ENCODE peak calls at places on chromosomes 3 and 15, in eight cellular contexts. A is neural progenitor cell, R is HCT116, M is adipocyte, V is GM23248, Y is fibroblast of lung, J is SK-N-SH, B is mesenchymal stem cell. F is an unnamed sample.

GRCh38 chr15:78951841-78952238 is 7.0 kb upstream of the CTSH start:
- DNase-seq in A (no peak), R (no peak), M (no peak), V (no peak), Y (peak; percentile 57), J (no peak), B (peak; percentile 26), F (no peak)

GRCh38 chr15:90869601-90870353 is 1.4 kb downstream of the FURIN start:
- DNase-seq in A (peak; percentile 61), R (peak; percentile 85), M (peak; percentile 85), V (peak; percentile 85), Y (peak; percentile 95), J (no peak), B (peak; percentile 96), F (peak; percentile 91)

GRCh38 chr3:114058646-114059045 is 2.1 kb downstream of the QTRT2 start:
- DNase-seq in A (no peak), R (no peak), M (no peak), V (no peak), Y (no peak), J (no peak), B (no peak), F (no peak)

GRCh38 chr15:98067339-98067738 is 106.8 kb downstream of the ARRDC4 start:
- DNase-seq in A (no peak), R (no peak), M (peak; percentile 15), V (peak; percentile 24), Y (no peak), J (no peak), B (no peak), F (no peak)

GRCh38 chr3:123291404-123291803 is 89.7 kb downstream of the SEC22A start:
- DNase-seq in A (no peak), R (no peak), M (no peak), V (no peak), Y (no peak), J (no peak), B (no peak), F (no peak)

GRCh38 chr15:71278989-71279756 is 163.9 kb downstream of the THSD4 start:
- DNase-seq in A (no peak), R (no peak), M (peak; percentile 81), V (peak; percentile 86), Y (peak; percentile 98), J (no peak), B (peak; percentile 83), F (no peak)

GRCh38 chr3:14121859-14122258 is 2.8 kb downstream of the CHCHD4 start:
- DNase-seq in A (peak; percentile 27), R (no peak), M (no peak), V (no peak), Y (no peak), J (no peak), B (no peak), F (no peak)

GRCh38 chr15:31867536-31868442 is 162.5 kb upstream of the CHRNA7 start:
- DNase-seq in A (peak; percentile 74), R (peak; percentile 46), M (peak; percentile 62), V (peak; percentile 61), Y (peak; percentile 27), J (peak; percentile 74), B (peak; percentile 13), F (no peak)

GRCh38 chr15:48682949-48683651 is 37.6 kb upstream of the FBN1 start:
- DNase-seq in A (no peak), R (no peak), M (peak; percentile 78), V (peak; percentile 86), Y (peak; percentile 42), J (no peak), B (peak; percentile 78), F (no peak)

GRCh38 chr15:55546718-55547117 is 38.7 kb upstream of the DNAAF4 start:
- DNase-seq in A (no peak), R (no peak), M (no peak), V (no peak), Y (peak; percentile 64), J (no peak), B (no peak), F (no peak)

GRCh38 chr3:177683619-177684018 is 486.3 kb upstream of the TBL1XR1 start:
- DNase-seq in A (no peak), R (no peak), M (no peak), V (no peak), Y (no peak), J (no peak), B (no peak), F (no peak)

GRCh38 chr3:21920431-21920830 is 169.4 kb upstream of the ZNF385D start:
- DNase-seq in A (no peak), R (no peak), M (peak; percentile 79), V (peak; percentile 88), Y (peak; percentile 94), J (no peak), B (peak; percentile 64), F (no peak)

GRCh38 chr3:31213869-31214486 is 318.7 kb upstream of the STT3B start:
- DNase-seq in A (no peak), R (no peak), M (no peak), V (no peak), Y (no peak), J (no peak), B (peak; percentile 23), F (no peak)

GRCh38 chr3:9352917-9353823 is 9.7 kb upstream of the THUMPD3 start:
- DNase-seq in A (peak; percentile 75), R (peak; percentile 21), M (peak; percentile 87), V (peak; percentile 82), Y (peak; percentile 62), J (peak; percentile 70), B (peak; percentile 77), F (no peak)

GRCh38 chr3:70308760-70309159 is 3.7 kb downstream of the MDFIC2 start:
- DNase-seq in A (peak; percentile 48), R (no peak), M (peak; percentile 10), V (peak; percentile 14), Y (peak; percentile 4), J (peak; percentile 11), B (no peak), F (no peak)

GRCh38 chr3:52422669-52423068 is 22.2 kb downstream of the SEMA3G start:
- DNase-seq in A (no peak), R (no peak), M (no peak), V (no peak), Y (no peak), J (no peak), B (no peak), F (peak; percentile 35)
- H3K9ac ChIP-seq in A (no peak overlapping the region), R (no peak overlapping the region), M (no peak overlapping the region), V (no peak overlapping the region), Y (no peak overlapping the region), J (no peak overlapping the region), B (no peak overlapping the region), F (no peak overlapping the region)

GRCh38 chr3:143119974-143120715 is 574 bp downstream of the CHST2 start:
- DNase-seq in A (peak; percentile 76), R (no peak), M (peak; percentile 63), V (peak; percentile 65), Y (peak; percentile 38), J (peak; percentile 59), B (no peak), F (peak; percentile 79)

GRCh38 chr3:143119009-143119914 is at the start of gene CHST2:
- DNase-seq in A (peak; percentile 95), R (no peak), M (peak; percentile 94), V (peak; percentile 93), Y (peak; percentile 83), J (peak; percentile 94), B (peak; percentile 85), F (peak; percentile 88)

GRCh38 chr3:143120716-143121239 is 1.2 kb downstream of the CHST2 start:
- DNase-seq in A (peak; percentile 65), R (no peak), M (peak; percentile 55), V (peak; percentile 73), Y (peak; percentile 43), J (peak; percentile 50), B (peak; percentile 61), F (peak; percentile 77)

GRCh38 chr3:143121240-143122088 is 1.9 kb downstream of the CHST2 start:
- DNase-seq in A (no peak), R (no peak), M (peak; percentile 70), V (peak; percentile 74), Y (peak; percentile 47), J (peak; percentile 60), B (peak; percentile 72), F (peak; percentile 84)

GRCh38 chr3:143118630-143119008 is 952 bp upstream of the CHST2 start:
- DNase-seq in A (peak; percentile 24), R (no peak), M (no peak), V (no peak), Y (no peak), J (no peak), B (no peak), F (no peak)
- H3K9ac ChIP-seq in A (no peak overlapping the region), R (peak overlapping the region; percentile 40), M (peak overlapping the region; percentile 92), V (peak overlapping the region; percentile 64), Y (no peak overlapping the region), J (no peak overlapping the region), B (peak overlapping the region; percentile 93), F (peak overlapping the region; percentile 73)

GRCh38 chr15:51333571-51333970 is 4.8 kb downstream of the CYP19A1 start:
- DNase-seq in A (no peak), R (no peak), M (no peak), V (no peak), Y (no peak), J (no peak), B (no peak), F (no peak)
- H3K9ac ChIP-seq in A (no peak overlapping the region), R (no peak overlapping the region), M (peak overlapping the region; percentile 72), V (no peak overlapping the region), Y (no peak overlapping the region), J (no peak overlapping the region), B (no peak overlapping the region), F (no peak overlapping the region)

GRCh38 chr3:127819656-127820055 is 2.7 kb downstream of the MGLL start:
- DNase-seq in A (no peak), R (no peak), M (no peak), V (no peak), Y (no peak), J (no peak), B (no peak), F (no peak)

GRCh38 chr3:127820871-127821853 is 1.2 kb downstream of the MGLL start:
- DNase-seq in A (no peak), R (no peak), M (peak; percentile 35), V (peak; percentile 39), Y (peak; percentile 11), J (no peak), B (peak; percentile 64), F (no peak)

GRCh38 chr3:127822166-127822835 is at the start of gene MGLL:
- DNase-seq in A (peak; percentile 49), R (no peak), M (peak; percentile 81), V (peak; percentile 65), Y (peak; percentile 49), J (peak; percentile 78), B (peak; percentile 76), F (peak; percentile 78)

GRCh38 chr3:127819086-127819485 is 3.2 kb downstream of the MGLL start:
- DNase-seq in A (no peak), R (no peak), M (no peak), V (no peak), Y (no peak), J (no peak), B (no peak), F (no peak)

GRCh38 chr3:127820221-127820870 is 2.0 kb downstream of the MGLL start:
- DNase-seq in A (no peak), R (no peak), M (peak; percentile 71), V (peak; percentile 57), Y (peak; percentile 6), J (peak; percentile 53), B (peak; percentile 63), F (peak; percentile 88)
- H3K9ac ChIP-seq in A (no peak overlapping the region), R (peak overlapping the region; percentile 34), M (peak overlapping the region; percentile 94), V (peak overlapping the region; percentile 86), Y (peak overlapping the region; percentile 20), J (no peak overlapping the region), B (peak overlapping the region; percentile 92), F (peak overlapping the region; percentile 14)

GRCh38 chr3:11476814-11477213 is 166.9 kb downstream of the VGLL4 start:
- DNase-seq in A (no peak), R (no peak), M (peak; percentile 26), V (no peak), Y (no peak), J (no peak), B (no peak), F (no peak)
- H3K9ac ChIP-seq in A (no peak overlapping the region), R (no peak overlapping the region), M (no peak overlapping the region), V (no peak overlapping the region), Y (no peak overlapping the region), J (peak overlapping the region; percentile 47), B (peak overlapping the region; percentile 83), F (no peak overlapping the region)

GRCh38 chr15:67945951-67946700 is 106.3 kb upstream of the RNU6-1 start:
- DNase-seq in A (peak; percentile 64), R (no peak), M (peak; percentile 84), V (peak; percentile 31), Y (peak; percentile 37), J (no peak), B (peak; percentile 57), F (no peak)
- H3K9ac ChIP-seq in A (no peak overlapping the region), R (no peak overlapping the region), M (no peak overlapping the region), V (no peak overlapping the region), Y (no peak overlapping the region), J (no peak overlapping the region), B (no peak overlapping the region), F (no peak overlapping the region)

F was measured in kidney.